ENCODE peak calls at places on chromosome 1, in seven cellular contexts. D is DND-41; W is effector memory CD4-positive, alpha-beta T cell; Q is GM23338; P is Peyer's patch; R is MM.1S; L is left lung. C is an unnamed sample.

GRCh38 chr1:44596511-44596910 is 77.8 kb downstream of the TMEM53 start:
- DNase-seq in D (no peak), W (no peak), Q (no peak), P (no peak), R (no peak), L (no peak), C (no peak)

GRCh38 chr1:178564783-178565180 is 51.9 kb downstream of the TEX35 start:
- DNase-seq in D (no peak), W (no peak), Q (no peak), P (no peak), R (no peak), L (no peak), C (no peak)

GRCh38 chr1:113101588-113101987 is 28.6 kb downstream of the LRIG2 start:
- DNase-seq in D (no peak), W (no peak), Q (no peak), P (no peak), R (no peak), L (no peak), C (no peak)

GRCh38 chr1:221141606-221142285 is 262.5 kb downstream of the HLX start:
- DNase-seq in D (no peak), W (no peak), Q (peak), P (no peak), R (no peak), L (no peak), C (no peak)

GRCh38 chr1:212647004-212647403 is 38.4 kb downstream of the ATF3 start:
- DNase-seq in D (no peak), W (no peak), Q (no peak), P (no peak), R (no peak), L (no peak), C (no peak)

GRCh38 chr1:164510435-164510834 is 48.5 kb upstream of the PBX1 start:
- DNase-seq in D (no peak), W (no peak), Q (peak), P (no peak), R (peak), L (no peak), C (no peak)

GRCh38 chr1:157932082-157932481 is 61.4 kb upstream of the KIRREL1 start:
- DNase-seq in D (no peak), W (no peak), Q (no peak), P (no peak), R (no peak), L (no peak), C (no peak)

GRCh38 chr1:4054957-4055676 is 155.0 kb upstream of the C1orf174 start:
- DNase-seq in D (no peak), W (no peak), Q (no peak), P (no peak), R (no peak), L (no peak), C (no peak)

GRCh38 chr1:218728994-218729393 is 383.9 kb downstream of the TGFB2 start:
- DNase-seq in D (no peak), W (no peak), Q (peak), P (no peak), R (no peak), L (no peak), C (no peak)

GRCh38 chr1:219385786-219386427 is 212.2 kb downstream of the LYPLAL1 start:
- DNase-seq in D (peak), W (no peak), Q (peak), P (no peak), R (peak), L (no peak), C (no peak)

GRCh38 chr1:115098979-115099692 is 9.8 kb upstream of the TSPAN2 start:
- DNase-seq in D (peak), W (peak), Q (peak), P (no peak), R (peak), L (no peak), C (peak)

GRCh38 chr1:110176299-110176956 is 26.1 kb downstream of the SLC6A17 start:
- DNase-seq in D (peak), W (no peak), Q (no peak), P (no peak), R (no peak), L (no peak), C (no peak)

GRCh38 chr1:190511554-190511953 is 33.9 kb upstream of the BRINP3 start:
- DNase-seq in D (no peak), W (no peak), Q (no peak), P (no peak), R (no peak), L (no peak), C (no peak)

GRCh38 chr1:243325305-243325890 is 69.6 kb downstream of the SDCCAG8 start:
- DNase-seq in D (peak), W (no peak), Q (peak), P (no peak), R (peak), L (no peak), C (no peak)

GRCh38 chr1:63955746-63956145 is 181.9 kb downstream of the ROR1 start:
- DNase-seq in D (no peak), W (no peak), Q (no peak), P (no peak), R (no peak), L (no peak), C (no peak)

GRCh38 chr1:186404454-186405051 is 28.9 kb downstream of the ODR4 start:
- DNase-seq in D (no peak), W (no peak), Q (peak), P (no peak), R (peak), L (no peak), C (no peak)

GRCh38 chr1:76073471-76073870 is 1.1 kb upstream of the ST6GALNAC3 start:
- DNase-seq in D (no peak), W (no peak), Q (peak), P (no peak), R (no peak), L (no peak), C (no peak)

GRCh38 chr1:19479351-19480120 is 5.8 kb downstream of the CAPZB start:
- DNase-seq in D (no peak), W (no peak), Q (no peak), P (no peak), R (no peak), L (no peak), C (no peak)

GRCh38 chr1:30372792-30373433 is 350.5 kb downstream of the MATN1 start:
- DNase-seq in D (no peak), W (no peak), Q (no peak), P (no peak), R (no peak), L (no peak), C (no peak)

GRCh38 chr1:66295821-66296220 is 238.1 kb upstream of the SGIP1 start:
- DNase-seq in D (no peak), W (no peak), Q (no peak), P (no peak), R (no peak), L (no peak), C (no peak)

GRCh38 chr1:53949023-53949611 is 3.0 kb downstream of the LRRC42 start:
- DNase-seq in D (peak), W (no peak), Q (peak), P (no peak), R (peak), L (no peak), C (no peak)

GRCh38 chr1:21814241-21814918 is 2.3 kb downstream of the LDLRAD2 start:
- DNase-seq in D (no peak), W (no peak), Q (peak), P (no peak), R (no peak), L (no peak), C (no peak)

GRCh38 chr1:208510192-208510952 is 266.2 kb upstream of the PLXNA2 start:
- DNase-seq in D (no peak), W (no peak), Q (no peak), P (no peak), R (no peak), L (no peak), C (no peak)

GRCh38 chr1:21906173-21907078 is 30.7 kb downstream of the HSPG2 start:
- DNase-seq in D (no peak), W (no peak), Q (no peak), P (no peak), R (no peak), L (peak), C (no peak)

GRCh38 chr1:8423134-8423701 is 105.3 kb downstream of the SLC45A1 start:
- DNase-seq in D (peak), W (peak), Q (peak), P (no peak), R (no peak), L (peak), C (peak)

GRCh38 chr1:71667224-71667623 is 586.4 kb upstream of the ZRANB2 start:
- DNase-seq in D (no peak), W (no peak), Q (no peak), P (no peak), R (no peak), L (no peak), C (no peak)

GRCh38 chr1:160834945-160835565 is 27.6 kb downstream of the CD244 start:
- DNase-seq in D (peak), W (no peak), Q (peak), P (no peak), R (peak), L (no peak), C (peak)

GRCh38 chr1:47906009-47906432 is 91.2 kb downstream of the TRABD2B start:
- DNase-seq in D (no peak), W (no peak), Q (no peak), P (peak), R (no peak), L (peak), C (no peak)

GRCh38 chr1:225863167-225863566 is 19.0 kb downstream of the TMEM63A start:
- DNase-seq in D (no peak), W (no peak), Q (no peak), P (no peak), R (no peak), L (no peak), C (no peak)

GRCh38 chr1:212232020-212232570 is 53.1 kb upstream of the PPP2R5A start:
- DNase-seq in D (peak), W (no peak), Q (no peak), P (no peak), R (no peak), L (no peak), C (no peak)

GRCh38 chr1:191582169-191582568 is 576.1 kb upstream of the RGS18 start:
- DNase-seq in D (no peak), W (no peak), Q (no peak), P (no peak), R (peak), L (no peak), C (no peak)

GRCh38 chr1:179129702-179130473 is 48.0 kb downstream of the TOR3A start:
- DNase-seq in D (peak), W (no peak), Q (no peak), P (no peak), R (peak), L (no peak), C (no peak)

GRCh38 chr1:13828454-13829151 is 128.6 kb downstream of the PRDM2 start:
- DNase-seq in D (peak), W (no peak), Q (peak), P (peak), R (peak), L (peak), C (no peak)

GRCh38 chr1:45543599-45544417 is 6.8 kb upstream of the AKR1A1 start:
- DNase-seq in D (peak), W (peak), Q (peak), P (peak), R (peak), L (peak), C (peak)

GRCh38 chr1:58249729-58250586 is 296.6 kb downstream of the OMA1 start:
- DNase-seq in D (no peak), W (no peak), Q (peak), P (no peak), R (no peak), L (no peak), C (no peak)

GRCh38 chr1:201676651-201677050 is 137.7 kb downstream of the NAV1 start:
- DNase-seq in D (no peak), W (no peak), Q (no peak), P (no peak), R (no peak), L (no peak), C (no peak)

GRCh38 chr1:155170806-155171205 is 2.3 kb downstream of the KRTCAP2 start:
- DNase-seq in D (peak), W (no peak), Q (no peak), P (no peak), R (no peak), L (no peak), C (no peak)

GRCh38 chr1:113917400-113918082 is 11.6 kb upstream of the HIPK1 start:
- DNase-seq in D (no peak), W (no peak), Q (no peak), P (no peak), R (no peak), L (no peak), C (no peak)

GRCh38 chr1:108701176-108701849 is 9.2 kb downstream of the PRPF38B start:
- DNase-seq in D (no peak), W (no peak), Q (no peak), P (no peak), R (no peak), L (no peak), C (no peak)

GRCh38 chr1:2587071-2587859 is 688 bp downstream of the PRXL2B start:
- DNase-seq in D (no peak), W (no peak), Q (peak), P (no peak), R (peak), L (no peak), C (no peak)
- H3K27ac ChIP-seq in D (peak), W (peak), Q (no peak), P (peak), R (no peak), L (no peak), C (peak)

GRCh38 chr1:31843506-31843905 is 27.7 kb upstream of the SPOCD1 start:
- DNase-seq in D (no peak), W (no peak), Q (peak), P (no peak), R (no peak), L (no peak), C (no peak)
- H3K27ac ChIP-seq in D (peak), W (no peak), Q (no peak), P (no peak), R (no peak), L (no peak), C (no peak)

DNA sequence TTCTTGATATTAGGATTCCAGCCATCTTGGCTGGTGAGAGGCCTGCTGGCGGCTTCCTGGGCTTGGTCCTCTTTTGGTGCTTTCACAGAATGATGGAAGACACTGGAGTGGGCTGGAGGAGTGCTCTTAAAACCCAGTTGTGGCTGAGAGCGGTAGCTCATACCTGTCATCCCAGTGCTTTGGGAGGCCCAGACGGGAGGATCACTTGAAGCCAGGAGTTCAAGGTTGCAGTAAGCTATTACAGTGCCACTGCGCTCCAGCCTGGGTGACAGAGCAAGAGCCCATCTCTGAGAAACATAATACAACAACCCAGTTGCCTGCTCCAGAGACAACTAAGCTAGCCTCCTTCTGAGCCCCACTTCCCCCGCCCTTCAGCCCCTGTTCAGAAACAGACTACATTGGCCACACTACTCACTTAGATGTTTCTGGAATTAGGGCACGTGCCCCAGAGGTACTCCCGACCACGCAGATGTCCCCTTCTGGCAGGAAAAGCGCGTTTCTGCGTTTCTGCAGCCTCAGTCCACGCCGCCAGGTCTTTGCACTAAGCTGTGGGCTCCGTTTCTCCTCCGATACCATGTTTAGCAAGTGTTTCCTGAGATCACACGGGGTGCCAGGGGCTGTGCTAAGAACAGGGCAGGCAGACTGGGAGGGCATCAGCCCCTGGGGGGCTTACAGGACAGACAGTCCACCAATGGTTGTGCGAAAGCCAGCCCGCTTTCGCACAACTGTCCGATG is 2.4 kb downstream of the PIK3CD start:
- DNase-seq in D (no peak), W (no peak), Q (no peak), P (no peak), R (no peak), L (no peak), C (no peak)
- H3K27ac ChIP-seq in D (peak), W (peak), Q (no peak), P (peak), R (no peak), L (peak), C (peak)

DNA sequence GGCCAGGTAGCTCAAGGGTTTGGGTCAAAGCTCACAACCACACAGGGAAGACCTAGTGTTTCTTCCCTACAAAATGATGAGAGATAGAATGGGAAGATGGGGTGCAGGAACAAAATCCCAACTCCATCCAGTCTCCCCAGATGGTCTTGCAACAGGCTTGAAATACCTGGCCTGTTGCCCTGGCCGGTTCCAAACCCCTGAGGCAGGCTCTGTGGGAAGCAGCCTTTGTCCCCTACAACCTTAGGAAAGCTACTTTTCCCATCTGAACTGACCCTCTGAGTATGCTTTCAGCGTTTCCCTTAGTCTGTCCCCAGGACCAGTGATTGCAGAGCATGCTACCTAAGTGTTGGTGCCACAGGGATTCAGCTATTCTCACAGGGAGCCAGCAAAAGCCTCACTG is 104.0 kb downstream of the GDAP2 start:
- DNase-seq in D (no peak), W (no peak), Q (no peak), P (no peak), R (no peak), L (no peak), C (no peak)
- H3K27ac ChIP-seq in D (no peak), W (no peak), Q (no peak), P (no peak), R (no peak), L (no peak), C (no peak)

DNA sequence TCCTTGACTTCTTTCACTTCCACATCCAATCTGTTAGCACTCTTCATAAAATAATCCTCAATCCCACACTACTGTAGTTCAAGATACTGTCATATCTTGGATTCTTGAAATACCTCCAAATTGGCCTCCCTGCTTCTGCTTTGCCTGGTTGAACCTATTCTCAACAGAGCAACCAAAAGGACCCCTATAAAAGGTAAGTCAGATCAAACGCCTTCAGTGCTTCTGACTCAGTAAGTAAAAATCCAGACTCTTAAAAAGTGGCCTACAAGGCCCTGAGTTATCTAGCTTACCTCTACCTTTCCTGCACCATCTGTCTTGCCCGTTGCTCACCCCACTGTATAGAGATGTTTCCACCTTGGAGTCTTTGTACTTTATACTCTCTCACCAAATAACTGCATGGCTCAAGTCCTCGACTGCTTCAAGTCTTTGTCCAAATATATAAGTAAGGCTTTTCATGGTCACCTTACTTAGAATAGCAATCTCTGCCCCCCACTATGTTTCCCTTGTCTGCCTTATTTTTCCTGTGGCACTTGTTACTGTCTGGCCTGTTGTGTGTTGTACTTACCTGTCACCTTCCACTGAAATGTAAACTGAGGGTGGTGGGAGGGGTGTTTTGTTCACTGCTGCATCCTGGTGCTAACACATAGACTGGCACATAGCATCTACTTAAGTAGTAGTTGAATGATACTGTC is 5.1 kb upstream of the PIGV start:
- DNase-seq in D (no peak), W (no peak), Q (no peak), P (no peak), R (no peak), L (no peak), C (no peak)
- H3K27ac ChIP-seq in D (no peak), W (peak), Q (peak), P (no peak), R (no peak), L (no peak), C (no peak)

GRCh38 chr1:214028095-214028494 is 40.3 kb downstream of the PROX1 start:
- DNase-seq in D (no peak), W (no peak), Q (no peak), P (no peak), R (no peak), L (no peak), C (no peak)

GRCh38 chr1:214028999-214029406 is 41.2 kb downstream of the PROX1 start:
- DNase-seq in D (no peak), W (no peak), Q (no peak), P (no peak), R (no peak), L (no peak), C (no peak)

GRCh38 chr1:214027498-214027897 is 39.7 kb downstream of the PROX1 start:
- DNase-seq in D (no peak), W (no peak), Q (no peak), P (no peak), R (no peak), L (no peak), C (no peak)

GRCh38 chr1:214029796-214030195 is 42.0 kb downstream of the PROX1 start:
- DNase-seq in D (no peak), W (no peak), Q (peak), P (no peak), R (no peak), L (no peak), C (no peak)

GRCh38 chr1:214028569-214028968 is 40.8 kb downstream of the PROX1 start:
- DNase-seq in D (no peak), W (no peak), Q (no peak), P (no peak), R (no peak), L (no peak), C (no peak)
- H3K27ac ChIP-seq in D (no peak), W (no peak), Q (no peak), P (no peak), R (no peak), L (no peak), C (no peak)

DNA sequence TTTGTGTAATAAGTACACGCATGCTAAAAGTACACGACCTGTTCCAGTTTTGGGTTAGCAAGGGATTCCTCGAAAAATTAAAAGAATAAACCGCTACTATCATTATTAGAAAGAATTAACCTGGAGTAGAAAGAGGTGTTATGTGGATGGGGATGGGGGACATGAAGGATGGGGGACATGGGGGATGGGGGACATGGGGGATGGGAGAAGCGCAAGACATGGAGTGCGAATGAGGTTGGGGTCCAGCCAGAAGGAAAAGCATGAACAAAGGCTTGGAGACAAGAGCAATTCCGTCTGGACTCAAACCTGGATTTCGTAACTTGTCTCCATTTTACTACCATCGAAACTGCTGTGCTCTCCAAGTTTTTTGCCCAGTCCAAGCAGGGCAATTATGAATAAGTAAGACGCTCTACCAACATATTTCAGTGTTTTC is 591 bp upstream of the KDM1A start:
- DNase-seq in D (no peak), W (no peak), Q (peak), P (no peak), R (no peak), L (no peak), C (no peak)
- H3K27ac ChIP-seq in D (peak), W (peak), Q (peak), P (peak), R (no peak), L (peak), C (peak)

GRCh38 chr1:94983343-94983742 is 56.4 kb upstream of the CNN3 start:
- DNase-seq in D (no peak), W (no peak), Q (no peak), P (peak), R (no peak), L (no peak), C (no peak)
- H3K27ac ChIP-seq in D (no peak), W (no peak), Q (no peak), P (no peak), R (no peak), L (no peak), C (no peak)